ENCODE peak calls at places on chromosome 22, in ten cellular contexts. Q is left ventricle myocardium inferior, B is Caco-2, U is ovary, Z is heart right ventricle, I is thoracic aorta, D is IMR-90, W is mucosa of descending colon, P is A549, H is cardiac muscle cell. R is an unnamed sample.

GRCh38 chr22:39241632-39242388 is 3.0 kb downstream of the PDGFB start:
- DNase-seq in Q (no peak), B (peak; percentile 42), U (no peak), Z (no peak), I (no peak), D (no peak), W (no peak), P (no peak), H (no peak), R (no peak)

GRCh38 chr22:25120093-25120561 is 79.5 kb upstream of the CRYBB3 start:
- DNase-seq in Q (no peak), B (peak; percentile 38), U (no peak), Z (peak; percentile 50), I (no peak), D (no peak), W (peak; percentile 69), P (no peak), H (peak; percentile 14), R (peak; percentile 80)

GRCh38 chr22:23969071-23969470 is 2.4 kb downstream of the DDTL start:
- DNase-seq in Q (no peak), B (no peak), U (no peak), Z (no peak), I (no peak), D (no peak), W (no peak), P (no peak), H (no peak), R (no peak)

GRCh38 chr22:23233084-23233501 is 52.8 kb downstream of the BCR start:
- DNase-seq in Q (peak; percentile 74), B (no peak), U (no peak), Z (no peak), I (no peak), D (no peak), W (peak; percentile 33), P (no peak), H (peak; percentile 63), R (no peak)

GRCh38 chr22:25448435-25449051 is 115.9 kb upstream of the GRK3 start:
- DNase-seq in Q (no peak), B (no peak), U (no peak), Z (no peak), I (no peak), D (peak; percentile 47), W (no peak), P (peak; percentile 7), H (peak; percentile 24), R (no peak)

GRCh38 chr22:22787805-22788459 is 99.7 kb upstream of the IGLL5 start:
- DNase-seq in Q (peak; percentile 35), B (peak; percentile 64), U (no peak), Z (no peak), I (no peak), D (peak; percentile 28), W (peak; percentile 73), P (peak; percentile 39), H (peak; percentile 68), R (peak; percentile 66)

GRCh38 chr22:24550028-24550901 is 4.7 kb downstream of the GUCD1 start:
- DNase-seq in Q (peak; percentile 25), B (peak; percentile 71), U (no peak), Z (no peak), I (no peak), D (no peak), W (peak; percentile 83), P (no peak), H (peak; percentile 8), R (peak; percentile 48)

GRCh38 chr22:20965888-20966855 is 883 bp upstream of the AIFM3 start:
- DNase-seq in Q (peak; percentile 8), B (no peak), U (no peak), Z (no peak), I (no peak), D (no peak), W (peak; percentile 87), P (no peak), H (no peak), R (no peak)

GRCh38 chr22:47192651-47193437 is 430.4 kb downstream of the TBC1D22A start:
- DNase-seq in Q (no peak), B (no peak), U (peak; percentile 8), Z (no peak), I (no peak), D (no peak), W (peak; percentile 90), P (peak; percentile 42), H (no peak), R (peak; percentile 11)

GRCh38 chr22:28799125-28799833 is 1.1 kb downstream of the XBP1 start:
- DNase-seq in Q (no peak), B (peak; percentile 72), U (peak; percentile 46), Z (peak; percentile 35), I (peak; percentile 31), D (peak; percentile 96), W (no peak), P (peak; percentile 71), H (peak; percentile 95), R (peak; percentile 47)

GRCh38 chr22:23652286-23652685 is 20.2 kb upstream of the DRICH1 start:
- DNase-seq in Q (no peak), B (no peak), U (no peak), Z (no peak), I (no peak), D (no peak), W (no peak), P (no peak), H (no peak), R (no peak)

GRCh38 chr22:47322854-47323253 is 560.4 kb downstream of the TBC1D22A start:
- DNase-seq in Q (no peak), B (no peak), U (no peak), Z (no peak), I (no peak), D (no peak), W (no peak), P (no peak), H (no peak), R (no peak)

GRCh38 chr22:21741790-21742189 is 6.2 kb upstream of the YPEL1 start:
- DNase-seq in Q (no peak), B (no peak), U (no peak), Z (no peak), I (no peak), D (no peak), W (no peak), P (no peak), H (no peak), R (no peak)

GRCh38 chr22:39448205-39449054 is 8.4 kb upstream of the MGAT3 start:
- DNase-seq in Q (no peak), B (peak; percentile 80), U (no peak), Z (no peak), I (no peak), D (no peak), W (no peak), P (no peak), H (no peak), R (no peak)

GRCh38 chr22:26725012-26725676 is 67.8 kb downstream of the MIAT start:
- DNase-seq in Q (no peak), B (no peak), U (no peak), Z (no peak), I (no peak), D (no peak), W (no peak), P (no peak), H (peak; percentile 20), R (no peak)

GRCh38 chr22:46067159-46068111 is 82.9 kb upstream of the PPARA start:
- DNase-seq in Q (peak; percentile 15), B (no peak), U (no peak), Z (no peak), I (no peak), D (no peak), W (peak; percentile 38), P (no peak), H (no peak), R (peak; percentile 16)

GRCh38 chr22:20999350-21000214 is 2.3 kb downstream of the THAP7 start:
- DNase-seq in Q (no peak), B (no peak), U (no peak), Z (no peak), I (no peak), D (no peak), W (no peak), P (no peak), H (no peak), R (no peak)

GRCh38 chr22:29998627-29999026 is 81.6 kb upstream of the HORMAD2 start:
- DNase-seq in Q (no peak), B (no peak), U (no peak), Z (no peak), I (no peak), D (no peak), W (no peak), P (no peak), H (no peak), R (no peak)
- TF ChIP-seq CTCF in Q (no peak), B (no peak), U (no peak), Z (peak; percentile 53), I (no peak), D (no peak), W (no peak), P (no peak), H (no peak), R (no peak)

GRCh38 chr22:44705022-44705297 is 3.0 kb downstream of the PRR5 start:
- DNase-seq in Q (no peak), B (no peak), U (no peak), Z (no peak), I (no peak), D (no peak), W (no peak), P (no peak), H (no peak), R (no peak)

GRCh38 chr22:44707752-44708151 is 5.7 kb downstream of the PRR5 start:
- DNase-seq in Q (no peak), B (no peak), U (no peak), Z (no peak), I (no peak), D (peak; percentile 70), W (no peak), P (no peak), H (no peak), R (no peak)

GRCh38 chr22:44706488-44706887 is 4.5 kb downstream of the PRR5 start:
- DNase-seq in Q (no peak), B (no peak), U (no peak), Z (no peak), I (no peak), D (no peak), W (no peak), P (no peak), H (no peak), R (no peak)

GRCh38 chr22:44709881-44710400 is 7.9 kb downstream of the PRR5 start:
- DNase-seq in Q (no peak), B (no peak), U (no peak), Z (no peak), I (no peak), D (no peak), W (no peak), P (no peak), H (no peak), R (no peak)

GRCh38 chr22:44707178-44707577 is 5.2 kb downstream of the PRR5 start:
- DNase-seq in Q (no peak), B (no peak), U (no peak), Z (no peak), I (no peak), D (no peak), W (no peak), P (no peak), H (no peak), R (no peak)
- H3K4me1 ChIP-seq in Q (peaks cover 11% of the 10 kb centered on the region), B (peaks cover 48% of the 10 kb centered on the region), U (peaks cover 3% of the 10 kb centered on the region), Z (peaks cover 10% of the 10 kb centered on the region), I (peaks cover 7% of the 10 kb centered on the region), D (peaks cover 15% of the 10 kb centered on the region), W (peaks cover 42% of the 10 kb centered on the region), P (peaks cover 18% of the 10 kb centered on the region), H (peaks cover 13% of the 10 kb centered on the region), R (peaks cover 16% of the 10 kb centered on the region)

GRCh38 chr22:50326959-50327710 is at the start of gene DENND6B:
- DNase-seq in Q (peak; percentile 85), B (peak; percentile 86), U (peak; percentile 76), Z (peak; percentile 73), I (no peak), D (peak; percentile 69), W (peak; percentile 83), P (peak; percentile 49), H (peak; percentile 89), R (peak; percentile 85)
- TF ChIP-seq CTCF in Q (peak; percentile 68), B (peak; percentile 26), U (peak; percentile 82), Z (peak; percentile 59), I (no peak), D (peak; percentile 84), W (peak; percentile 72), P (peak; percentile 84), H (no peak), R (peak; percentile 99)

GRCh38 chr22:35292786-35293185 is 6.9 kb upstream of the TOM1 start:
- DNase-seq in Q (no peak), B (no peak), U (no peak), Z (no peak), I (no peak), D (no peak), W (no peak), P (no peak), H (no peak), R (no peak)
- H3K4me1 ChIP-seq in Q (no peaks in the 10 kb centered on the region), B (no peaks in the 10 kb centered on the region), U (no peaks in the 10 kb centered on the region), Z (no peaks in the 10 kb centered on the region), I (no peaks in the 10 kb centered on the region), D (no peaks in the 10 kb centered on the region), W (no peaks in the 10 kb centered on the region), P (no peaks in the 10 kb centered on the region), H (no peaks in the 10 kb centered on the region), R (no peaks in the 10 kb centered on the region)

R was measured in body of pancreas.